ENCODE peak calls at places on chromosomes 6 and 20, in nine cellular contexts. J, B, U, I, M, R, X, E and C are unnamed samples. For H3K4me1, the result is how much of the 10 kb centered on the place peaks cover.

GRCh38 chr6:166618866-166619761 is 7.9 kb downstream of the RPS6KA2 start:
- DNase-seq in R (no peak), E (no peak), J (no peak), M (no peak), U (peak), X (no peak), I (no peak), B (no peak), C (no peak)

GRCh38 chr20:59749293-59749680 is 144.9 kb downstream of the PHACTR3 start:
- DNase-seq in E (no peak), B (no peak), X (no peak), M (peak), I (no peak), J (peak), R (no peak), U (peak), C (no peak)

GRCh38 chr6:41636803-41637178 is 1.5 kb upstream of the MDFI start:
- DNase-seq in U (peak), I (peak), X (no peak), J (no peak), R (no peak), E (no peak), M (no peak), B (no peak), C (no peak)

GRCh38 chr6:8432614-8433013 is 2.7 kb downstream of the SLC35B3 start:
- DNase-seq in X (no peak), J (no peak), M (no peak), B (no peak), I (no peak), R (no peak), U (no peak), E (no peak), C (no peak)

GRCh38 chr6:166584813-166585429 is 1.6 kb downstream of the RAMACL start:
- DNase-seq in U (no peak), X (no peak), B (no peak), R (no peak), J (no peak), I (no peak), E (no peak), M (no peak), C (no peak)

GRCh38 chr6:26660096-26660425 is 515 bp upstream of the ZNF322 start:
- DNase-seq in R (peak), M (no peak), B (no peak), E (no peak), J (no peak), X (no peak), I (no peak), U (peak), C (no peak)

GRCh38 chr6:32046450-32047083 is 8.4 kb downstream of the CYP21A2 start:
- DNase-seq in X (no peak), R (no peak), B (peak), I (peak), E (peak), M (peak), U (peak), J (peak), C (peak)

GRCh38 chr6:89965441-89966249 is 71.4 kb downstream of the GJA10 start:
- DNase-seq in J (no peak), U (no peak), B (no peak), R (no peak), M (no peak), X (no peak), I (no peak), E (no peak), C (no peak)

GRCh38 chr6:89251170-89251569 is 34.0 kb upstream of the GABRR1 start:
- DNase-seq in M (no peak), X (no peak), E (no peak), U (no peak), B (no peak), J (no peak), I (no peak), R (no peak), C (no peak)

GRCh38 chr6:142833054-142833453 is 111.9 kb downstream of the HIVEP2 start:
- DNase-seq in I (no peak), J (no peak), E (no peak), U (peak), M (no peak), B (no peak), R (no peak), X (no peak), C (no peak)

GRCh38 chr20:44418069-44418905 is 57.4 kb upstream of the TTPAL start:
- DNase-seq in E (peak), U (no peak), M (no peak), X (no peak), I (no peak), B (no peak), J (no peak), R (no peak), C (peak)

GRCh38 chr20:44423480-44423879 is 52.2 kb upstream of the TTPAL start:
- DNase-seq in R (no peak), M (no peak), U (no peak), J (no peak), X (no peak), B (no peak), I (no peak), E (no peak), C (no peak)

GRCh38 chr20:44419131-44419844 is 56.4 kb upstream of the TTPAL start:
- DNase-seq in J (no peak), B (no peak), X (no peak), E (no peak), I (no peak), M (no peak), R (no peak), U (no peak), C (no peak)

GRCh38 chr20:44422083-44422482 is 53.6 kb upstream of the TTPAL start:
- DNase-seq in R (no peak), E (no peak), B (no peak), I (no peak), X (no peak), U (no peak), M (no peak), J (no peak), C (no peak)

GRCh38 chr20:44420497-44420896 is 55.2 kb upstream of the TTPAL start:
- DNase-seq in E (no peak), R (no peak), B (no peak), M (no peak), U (no peak), X (no peak), I (no peak), J (no peak), C (no peak)
- H3K4me1 ChIP-seq in E (under half), R (under half), B (under half), M (under half), U (under half), X (under half), I (under half), J (under half), C (under half)

DNA sequence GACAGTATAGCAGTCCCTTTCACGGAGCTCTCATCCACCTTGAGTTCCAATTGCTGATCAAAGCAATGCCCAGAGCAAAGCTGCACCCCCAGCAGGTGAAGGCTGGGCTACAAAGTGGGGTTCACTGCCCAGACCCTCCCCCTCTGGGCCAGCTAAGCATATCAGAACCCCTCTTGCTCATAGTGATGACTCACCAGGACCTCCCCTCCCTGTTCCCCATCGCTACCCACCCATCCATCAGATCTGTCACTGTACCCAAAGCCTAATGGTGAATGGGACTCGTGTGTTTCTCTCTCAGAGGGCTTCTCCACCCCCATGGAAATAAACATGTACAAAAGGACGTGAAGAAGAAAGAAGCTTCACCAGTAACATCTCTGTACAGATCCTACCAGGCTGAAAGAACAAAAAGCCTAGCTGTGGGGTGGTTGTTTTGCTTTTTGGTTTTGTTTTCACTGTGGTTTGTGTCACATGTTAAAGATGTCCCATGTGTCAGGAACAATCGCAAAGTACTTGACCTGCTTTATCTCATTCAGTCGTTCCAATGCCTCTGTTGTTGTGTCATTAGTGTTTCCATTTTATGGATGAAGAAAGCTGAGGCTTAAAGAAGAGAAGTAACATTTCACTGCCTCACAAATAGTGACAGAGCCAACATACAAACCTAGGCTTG is 518.5 kb downstream of the CD83 start:
- DNase-seq in R (no peak), I (no peak), U (no peak), B (no peak), J (no peak), M (no peak), X (no peak), E (no peak), C (no peak)
- H3K4me1 ChIP-seq in R (under half), I (under half), U (under half), B (under half), J (under half), M (under half), X (under half), E (under half), C (under half)

GRCh38 chr20:36101201-36101600 is 53.3 kb upstream of the EPB41L1 start:
- DNase-seq in J (no peak), M (no peak), E (no peak), U (no peak), B (no peak), R (no peak), I (no peak), X (no peak), C (no peak)
- H3K4me1 ChIP-seq in J (under half), M (under half), E (under half), U (under half), B (under half), R (under half), I (under half), X (half or more), C (under half)

DNA sequence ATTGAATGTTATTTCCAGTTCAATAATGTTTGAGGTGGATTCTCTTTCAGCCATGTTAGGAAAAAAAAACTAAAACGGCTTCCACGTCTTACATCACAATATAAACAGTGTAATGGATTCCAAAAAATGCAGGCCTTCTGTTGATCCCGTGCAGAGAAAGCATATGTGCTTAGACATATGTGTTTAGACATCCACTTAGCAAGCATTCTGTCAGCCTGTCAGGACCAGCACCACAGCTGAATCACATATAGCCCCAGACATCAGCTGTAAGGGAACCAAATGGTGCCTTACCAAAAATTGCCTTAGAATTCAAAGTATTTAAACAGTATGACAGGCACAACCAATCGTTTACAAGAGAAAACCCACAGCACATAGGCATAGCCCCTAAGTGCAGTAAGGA is 304.9 kb downstream of the EYA4 start:
- DNase-seq in X (no peak), E (no peak), R (no peak), M (no peak), B (no peak), U (no peak), I (no peak), J (no peak), C (no peak)
- H3K4me1 ChIP-seq in X (under half), E (under half), R (under half), M (under half), B (under half), U (under half), I (under half), J (under half), C (under half)

DNA sequence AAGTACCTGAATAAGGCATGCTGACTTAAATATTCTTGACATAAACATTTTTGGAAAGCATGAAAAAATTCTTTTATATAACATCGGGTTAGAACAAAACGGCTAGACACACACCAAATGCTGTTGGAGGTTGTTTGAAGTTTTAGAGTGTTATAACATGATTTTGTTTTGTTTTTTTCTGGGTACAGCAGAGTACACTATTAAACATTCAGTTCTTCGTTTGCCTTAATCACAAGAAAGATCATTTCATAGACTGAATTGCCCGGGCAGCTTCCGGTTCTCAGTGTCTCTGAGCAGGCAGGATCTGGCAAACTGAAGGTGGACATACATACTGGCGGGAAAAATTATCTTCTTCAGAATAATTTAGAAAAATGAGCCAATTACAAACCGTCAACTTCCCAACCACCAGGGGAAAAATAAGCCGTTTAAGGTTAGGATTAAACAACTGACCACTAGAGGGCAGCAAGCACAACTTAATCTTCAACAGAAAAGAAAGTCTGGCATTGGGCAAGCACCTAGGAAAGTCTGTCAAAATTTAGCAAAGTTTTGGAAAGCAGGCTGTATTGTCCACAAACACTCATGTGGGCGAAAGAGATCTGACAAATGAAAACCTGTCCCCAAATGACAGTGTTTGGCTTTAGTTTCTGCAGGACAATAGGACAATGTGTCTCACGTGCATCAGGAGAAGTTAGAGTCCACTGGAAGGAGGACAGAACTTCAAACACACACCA is 15.0 kb downstream of the ZNF217 start:
- DNase-seq in B (no peak), E (peak), R (peak), M (no peak), X (peak), I (peak), J (no peak), U (peak), C (peak)
- H3K4me1 ChIP-seq in B (half or more), E (under half), R (under half), M (under half), X (half or more), I (under half), J (under half), U (under half), C (under half)

GRCh38 chr20:17971571-17972013 is 2.8 kb downstream of the MGME1 start:
- DNase-seq in R (no peak), U (peak), B (no peak), X (no peak), M (no peak), J (no peak), I (peak), E (no peak), C (no peak)

GRCh38 chr20:17968366-17969275 is at the start of the genes MGME1 and SNX5:
- DNase-seq in E (peak), I (peak), X (peak), U (peak), B (peak), R (peak), J (peak), M (peak), C (peak)

GRCh38 chr20:17967595-17968365 is 814 bp downstream of the SNX5 start:
- DNase-seq in R (no peak), M (no peak), X (peak), U (peak), I (peak), E (no peak), J (no peak), B (no peak), C (peak)

GRCh38 chr20:17969884-17970409 is 1.1 kb downstream of the MGME1 start:
- DNase-seq in J (no peak), I (peak), R (no peak), B (no peak), U (peak), E (no peak), M (peak), X (no peak), C (peak)

DNA sequence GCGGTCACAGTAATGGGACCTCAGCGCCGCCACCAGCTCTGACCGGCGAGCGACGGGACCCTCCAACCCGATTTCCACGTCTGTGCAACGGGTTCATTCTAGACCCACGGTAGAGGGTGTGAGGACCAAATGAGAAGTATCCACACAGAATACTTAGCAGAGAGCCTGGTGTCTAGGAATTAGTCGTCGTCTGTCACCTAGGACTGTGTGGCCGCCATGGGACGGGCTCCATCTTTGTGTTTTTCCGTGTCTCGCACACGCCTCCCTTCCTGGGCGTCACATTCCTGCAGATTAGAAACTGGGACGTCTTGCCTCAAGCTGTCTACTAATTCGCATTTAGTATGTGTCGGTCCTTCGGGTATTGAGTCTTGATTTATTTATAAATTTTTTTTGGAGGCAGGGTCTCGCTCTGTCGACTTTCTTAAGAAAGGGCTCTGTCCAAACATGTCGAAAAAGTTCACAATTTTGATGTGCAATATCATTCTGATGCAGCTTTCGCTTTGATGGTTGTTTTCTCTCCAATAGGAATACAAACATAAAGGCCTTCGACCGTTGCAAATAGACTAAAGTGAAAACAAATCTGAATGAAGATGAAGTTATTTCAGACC is 562 bp downstream of the MGME1 start:
- DNase-seq in I (peak), B (no peak), R (no peak), J (peak), X (no peak), U (peak), M (peak), E (no peak), C (peak)
- H3K4me1 ChIP-seq in I (under half), B (half or more), R (under half), J (half or more), X (half or more), U (half or more), M (half or more), E (under half), C (under half)

GRCh38 chr20:44597930-44598329 is 15.6 kb downstream of the PKIG start:
- DNase-seq in B (no peak), X (no peak), J (peak), R (no peak), E (no peak), I (no peak), M (no peak), U (no peak), C (no peak)
- H3K4me1 ChIP-seq in B (half or more), X (half or more), J (half or more), R (under half), E (under half), I (under half), M (half or more), U (under half), C (half or more)

GRCh38 chr6:2771021-2771558 is 5.9 kb downstream of the WRNIP1 start:
- DNase-seq in I (no peak), B (no peak), X (no peak), R (no peak), J (no peak), M (no peak), U (no peak), E (no peak), C (no peak)
- H3K4me1 ChIP-seq in I (under half), B (half or more), X (half or more), R (under half), J (half or more), M (half or more), U (under half), E (under half), C (under half)

DNA sequence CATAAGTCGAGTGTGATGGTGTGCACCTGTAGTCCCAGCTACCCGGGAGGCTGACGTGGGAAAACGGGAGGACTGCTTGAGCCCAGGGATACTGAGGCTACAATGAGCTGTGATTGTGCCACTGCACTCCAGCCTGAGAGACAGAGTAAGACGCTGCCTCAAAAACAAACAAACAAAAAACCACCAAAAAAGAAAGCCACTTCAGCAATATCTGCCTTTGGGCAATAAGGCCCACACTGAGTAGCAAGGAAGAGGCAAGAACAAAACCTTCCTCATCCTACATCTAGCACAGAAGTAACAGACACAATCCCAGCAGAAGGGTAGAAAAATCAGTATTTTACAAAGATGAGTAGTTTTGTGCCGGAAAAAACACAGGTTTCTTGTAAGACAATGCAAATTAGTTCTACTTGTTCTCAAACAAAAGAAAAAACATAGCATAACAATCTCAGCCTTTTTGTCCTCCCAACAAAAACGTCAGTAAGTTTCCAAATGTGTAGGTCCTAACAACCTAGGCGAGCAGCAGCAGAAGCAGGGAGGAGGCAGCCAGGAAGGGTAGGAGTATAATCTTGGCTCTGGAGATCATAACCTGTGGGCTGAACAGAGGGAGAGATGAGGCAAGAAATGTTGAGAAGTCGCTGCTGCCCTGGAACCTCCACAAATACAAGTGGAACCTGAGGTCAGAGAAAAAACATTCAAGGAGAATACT is 5.7 kb downstream of the PPP1R10 start:
- DNase-seq in B (no peak), X (no peak), E (no peak), M (no peak), R (no peak), I (no peak), U (peak), J (no peak), C (no peak)
- H3K4me1 ChIP-seq in B (half or more), X (half or more), E (under half), M (under half), R (under half), I (under half), U (under half), J (half or more), C (under half)